ENCODE peak calls at places on chromosome 2, in nine cellular contexts. G, A, W, U, I, C, T, Z and P are unnamed samples.

GRCh38 chr2:222797308-222797707 is 63.5 kb upstream of the ACSL3 start:
- DNase-seq in W (no peak), A (no peak), T (no peak), C (peak; percentile 13), G (no peak), Z (no peak), I (peak; percentile 29), U (no peak), P (no peak)

GRCh38 chr2:105904938-105905337 is 160.2 kb downstream of the NCK2 start:
- DNase-seq in G (no peak), T (no peak), U (no peak), Z (no peak), I (no peak), W (no peak), A (no peak), C (no peak), P (no peak)

GRCh38 chr2:216477283-216478035 is 21.2 kb upstream of the RPL37A start:
- DNase-seq in A (no peak), T (no peak), I (no peak), C (no peak), G (no peak), U (no peak), Z (no peak), W (no peak), P (no peak)

GRCh38 chr2:173578404-173579092 is 223.9 kb downstream of the CDCA7 start:
- DNase-seq in C (no peak), A (no peak), Z (no peak), I (no peak), W (no peak), U (no peak), G (no peak), T (no peak), P (no peak)

GRCh38 chr2:178309541-178309940 is 115.2 kb downstream of the OSBPL6 start:
- DNase-seq in W (no peak), I (no peak), U (no peak), A (no peak), T (no peak), C (no peak), G (no peak), Z (no peak), P (peak; percentile 25)

GRCh38 chr2:239397856-239398470 is 2.9 kb downstream of the HDAC4 start:
- DNase-seq in W (no peak), T (no peak), A (no peak), C (no peak), U (no peak), Z (no peak), I (no peak), G (no peak), P (no peak)

GRCh38 chr2:19733951-19734425 is 167.8 kb downstream of the TTC32 start:
- DNase-seq in W (no peak), A (no peak), I (peak; percentile 76), T (no peak), C (no peak), G (no peak), Z (no peak), U (no peak), P (no peak)

GRCh38 chr2:163348843-163349395 is 386.9 kb downstream of the FIGN start:
- DNase-seq in I (peak; percentile 96), T (peak; percentile 7), C (no peak), U (peak; percentile 54), Z (no peak), G (no peak), W (no peak), A (no peak), P (peak; percentile 23)